ENCODE peak calls at places on chromosomes 1 and 21, in five cellular contexts. T is neuronal stem cell, Y is trophoblast cell, N is mesenchymal stem cell, B is H1. M is an unnamed sample.

GRCh38 chr1:21904725-21905520 is 32.2 kb downstream of the HSPG2 start:
- DNase-seq in B (no peak), T (no peak), N (peak; percentile 88), Y (peak; percentile 86), M (peak; percentile 90)

GRCh38 chr1:21749859-21750468 is 33.0 kb downstream of the USP48 start:
- DNase-seq in B (no peak), T (no peak), Y (no peak), N (no peak), M (no peak)

GRCh38 chr1:224175615-224176014 is 7.4 kb upstream of the DEGS1 start:
- DNase-seq in Y (peak; percentile 43), B (peak; percentile 80), N (no peak), T (no peak), M (peak; percentile 5)

GRCh38 chr1:30572192-30572591 is 151.2 kb downstream of the MATN1 start:
- DNase-seq in T (no peak), Y (no peak), B (no peak), N (no peak), M (no peak)

GRCh38 chr1:174726167-174726879 is 273.4 kb upstream of the CACYBP start:
- DNase-seq in N (peak; percentile 35), T (no peak), Y (peak; percentile 47), B (no peak), M (peak; percentile 55)

GRCh38 chr1:172352435-172352834 is 68.0 kb upstream of the C1orf105 start:
- DNase-seq in Y (peak; percentile 40), T (no peak), B (no peak), N (peak; percentile 39), M (peak; percentile 28)

GRCh38 chr1:10779201-10779600 is 17.2 kb downstream of the CASZ1 start:
- DNase-seq in N (no peak), Y (no peak), B (no peak), T (no peak), M (no peak)

GRCh38 chr1:109822749-109823542 is 59.2 kb upstream of the EPS8L3 start:
- DNase-seq in T (no peak), N (no peak), B (peak; percentile 32), Y (no peak), M (no peak)

GRCh38 chr21:31205412-31205811 is 138.6 kb downstream of the TIAM1 start:
- DNase-seq in Y (peak; percentile 64), B (no peak), T (no peak), N (no peak), M (no peak)

GRCh38 chr1:44250113-44250781 is 37.0 kb downstream of the DMAP1 start:
- DNase-seq in B (no peak), T (no peak), Y (no peak), N (no peak), M (no peak)

GRCh38 chr1:4218619-4219018 is 318.5 kb upstream of the C1orf174 start:
- DNase-seq in N (no peak), B (no peak), Y (no peak), T (no peak), M (no peak)

GRCh38 chr1:208513799-208514198 is 269.6 kb upstream of the PLXNA2 start:
- DNase-seq in T (no peak), B (no peak), Y (no peak), N (no peak), M (no peak)

GRCh38 chr1:81179239-81179638 is 621.5 kb upstream of the ADGRL2 start:
- DNase-seq in N (peak; percentile 97), T (no peak), B (no peak), Y (peak; percentile 93), M (peak; percentile 99)

GRCh38 chr1:67540733-67541125 is 110.5 kb upstream of the SERBP1 start:
- DNase-seq in B (no peak), T (no peak), N (no peak), Y (no peak), M (peak; percentile 31)

GRCh38 chr1:19463204-19463803 is 22.0 kb downstream of the CAPZB start:
- DNase-seq in B (no peak), N (no peak), Y (no peak), T (no peak), M (no peak)

GRCh38 chr1:183685112-183685713 is 32.1 kb upstream of the APOBEC4 start:
- DNase-seq in N (peak; percentile 62), B (no peak), Y (peak; percentile 96), T (peak; percentile 14), M (peak; percentile 56)

GRCh38 chr1:213053455-213053854 is 2.4 kb downstream of the RPS6KC1 start:
- DNase-seq in T (no peak), Y (no peak), N (no peak), B (no peak), M (no peak)

GRCh38 chr1:222233441-222234180 is 314.3 kb downstream of the HHIPL2 start:
- DNase-seq in T (no peak), B (no peak), N (peak; percentile 88), Y (peak; percentile 73), M (peak; percentile 15)

GRCh38 chr21:29342394-29342957 is 43.8 kb downstream of the BACH1 start:
- DNase-seq in T (no peak), N (peak; percentile 84), B (no peak), Y (peak; percentile 45), M (peak; percentile 99)

GRCh38 chr1:87292684-87293493 is 35.8 kb upstream of the LMO4 start:
- DNase-seq in B (peak; percentile 78), Y (peak; percentile 92), N (peak; percentile 62), T (peak; percentile 82), M (peak; percentile 65)

GRCh38 chr1:34757386-34757785 is 2.2 kb upstream of the GJB4 start:
- DNase-seq in T (no peak), B (no peak), Y (no peak), N (no peak), M (no peak)

GRCh38 chr1:81921344-81921743 is 120.6 kb downstream of the ADGRL2 start:
- DNase-seq in N (peak; percentile 30), Y (no peak), T (no peak), B (no peak), M (no peak)

GRCh38 chr21:44263221-44263671 is 1.5 kb upstream of the DNMT3L start:
- DNase-seq in Y (no peak), B (no peak), N (no peak), T (peak; percentile 58), M (no peak)

GRCh38 chr1:182446033-182446669 is 3.8 kb upstream of the RGSL1 start:
- DNase-seq in B (peak; percentile 58), N (peak; percentile 57), T (peak; percentile 18), Y (peak; percentile 83), M (peak; percentile 40)

DNA sequence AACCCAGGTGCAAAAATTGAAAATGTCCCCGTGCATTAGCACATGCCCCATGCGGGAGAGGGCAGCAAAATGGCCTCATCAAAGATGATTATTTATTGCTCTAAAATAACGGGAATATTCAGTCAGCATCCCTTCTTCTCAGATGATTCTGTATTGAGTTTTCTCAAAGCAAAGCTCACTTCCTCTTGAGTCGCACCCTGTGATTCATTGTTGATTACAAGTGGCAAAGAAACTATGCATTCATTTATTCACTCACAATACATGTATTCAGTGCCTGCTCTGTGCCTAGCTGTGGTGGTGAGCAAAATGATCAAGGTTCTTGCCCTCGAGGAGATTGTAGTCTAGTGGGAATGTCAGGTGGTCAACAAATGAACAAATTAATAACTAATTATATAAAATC is 226.0 kb upstream of the KAZN start:
- DNase-seq in B (no peak), T (no peak), N (no peak), Y (no peak), M (no peak)
- H4K91ac ChIP-seq in B (no peak overlapping the region), T (no peak overlapping the region), N (no peak overlapping the region), Y (no peak overlapping the region), M (no peak overlapping the region)

DNA sequence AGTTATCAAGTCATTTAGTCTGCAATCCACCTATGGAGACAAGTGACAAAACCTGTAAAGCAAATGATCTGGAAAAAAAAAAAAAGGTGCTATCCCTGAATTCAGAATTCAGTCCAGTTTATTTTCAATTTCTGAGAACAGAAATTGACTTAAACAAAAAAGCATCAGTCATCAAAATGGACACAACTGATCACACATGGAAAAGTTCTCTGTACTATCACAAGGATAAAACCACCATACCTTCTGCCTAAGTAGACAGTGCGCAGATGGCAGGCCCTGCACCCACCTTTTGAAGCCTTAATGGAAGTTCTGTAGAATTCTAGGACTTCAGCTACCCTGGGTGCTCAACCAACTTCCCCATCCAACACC is 3.5 kb downstream of the PABPC4 start:
- DNase-seq in B (no peak), N (no peak), Y (peak; percentile 14), T (no peak), M (no peak)
- H3K4me3 ChIP-seq in B (no peak overlapping the region), N (no peak overlapping the region), Y (no peak overlapping the region), T (no peak overlapping the region), M (no peak overlapping the region)

GRCh38 chr1:107802654-107803053 is 162.3 kb downstream of the VAV3 start:
- DNase-seq in N (no peak), B (no peak), Y (no peak), T (no peak), M (no peak)

GRCh38 chr1:107804134-107804533 is 160.8 kb downstream of the VAV3 start:
- DNase-seq in Y (no peak), T (no peak), B (no peak), N (no peak), M (no peak)

GRCh38 chr1:107806902-107807301 is 158.1 kb downstream of the VAV3 start:
- DNase-seq in B (no peak), T (no peak), Y (no peak), N (no peak), M (no peak)

GRCh38 chr1:107803579-107803978 is 161.4 kb downstream of the VAV3 start:
- DNase-seq in N (no peak), Y (no peak), T (no peak), B (no peak), M (no peak)

GRCh38 chr1:107804746-107805145 is 160.2 kb downstream of the VAV3 start:
- DNase-seq in Y (no peak), T (no peak), B (no peak), N (no peak), M (no peak)
- H4K91ac ChIP-seq in Y (no peak overlapping the region), T (no peak overlapping the region), B (no peak overlapping the region), N (no peak overlapping the region), M (no peak overlapping the region)

DNA sequence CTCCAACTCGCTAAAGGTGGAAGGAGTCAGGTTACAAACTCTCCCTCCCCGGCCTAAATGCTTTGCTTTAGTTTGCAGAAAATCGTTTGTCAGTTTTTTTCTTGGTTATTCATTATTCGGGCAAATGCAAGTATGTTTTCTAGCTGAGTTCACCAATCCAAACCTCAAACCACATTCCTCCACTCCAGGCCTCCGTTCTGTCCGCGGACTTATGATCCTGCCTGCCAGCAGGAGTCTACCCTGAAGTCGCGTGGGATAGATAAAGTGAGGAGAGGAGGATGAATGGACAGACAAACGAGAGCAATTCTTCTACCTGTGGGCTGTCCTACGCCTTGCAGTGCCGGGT is 1.3 kb downstream of the ADAMTS1 start:
- DNase-seq in Y (peak; percentile 45), B (no peak), N (peak; percentile 61), T (peak; percentile 35), M (peak; percentile 55)
- H3K4me3 ChIP-seq in Y (peak overlapping the region; percentile 74), B (peak overlapping the region; percentile 70), N (peak overlapping the region; percentile 98), T (peak overlapping the region; percentile 56), M (peak overlapping the region; percentile 97)

GRCh38 chr1:58948671-58949070 is 164.8 kb upstream of the JUN start:
- DNase-seq in T (no peak), N (no peak), B (no peak), Y (no peak), M (no peak)

GRCh38 chr1:58944439-58944838 is 160.6 kb upstream of the JUN start:
- DNase-seq in B (no peak), N (no peak), T (no peak), Y (no peak), M (no peak)

GRCh38 chr1:58950897-58951296 is 167.1 kb upstream of the JUN start:
- DNase-seq in B (no peak), T (no peak), Y (no peak), N (no peak), M (no peak)

GRCh38 chr1:58946390-58946789 is 162.5 kb upstream of the JUN start:
- DNase-seq in Y (no peak), B (no peak), N (no peak), T (no peak), M (no peak)

GRCh38 chr1:58949551-58950220 is 165.8 kb upstream of the JUN start:
- DNase-seq in T (no peak), N (no peak), B (no peak), Y (no peak), M (no peak)
- H4K91ac ChIP-seq in T (no peak overlapping the region), N (no peak overlapping the region), B (no peak overlapping the region), Y (no peak overlapping the region), M (no peak overlapping the region)

M was measured in IMR-90.